ENCODE peak calls at places on chromosomes 2 and 18, in four cellular contexts. D, O, K and R are unnamed samples.

GRCh38 chr2:207133862-207134519 is 31.8 kb downstream of the KLF7 start:
- DNase-seq in D (no peak), O (peak), K (peak), R (peak)

GRCh38 chr18:7467708-7468466 is 99.2 kb upstream of the PTPRM start:
- DNase-seq in D (no peak), O (peak), K (no peak), R (no peak)

GRCh38 chr2:199471443-199472057 is 13.8 kb upstream of the SATB2 start:
- DNase-seq in D (peak), O (peak), K (peak), R (peak)

GRCh38 chr2:236663267-236663666 is 93.6 kb downstream of the ACKR3 start:
- DNase-seq in D (peak), O (no peak), K (no peak), R (peak)

GRCh38 chr2:85772019-85772745 is 18.4 kb downstream of the ATOH8 start:
- DNase-seq in D (peak), O (peak), K (no peak), R (peak)

GRCh38 chr2:19738707-19739106 is 163.1 kb downstream of the TTC32 start:
- DNase-seq in D (no peak), O (peak), K (no peak), R (peak)

GRCh38 chr2:194363878-194364277 is 1293.1 kb upstream of the SLC39A10 start:
- DNase-seq in D (no peak), O (no peak), K (no peak), R (no peak)

GRCh38 chr2:173521450-173522192 is 166.9 kb downstream of the CDCA7 start:
- DNase-seq in D (no peak), O (no peak), K (no peak), R (no peak)

GRCh38 chr2:74740395-74741075 is 86.5 kb downstream of the SEMA4F start:
- DNase-seq in D (peak), O (peak), K (peak), R (no peak)

GRCh38 chr2:144513388-144514100 is 6.4 kb downstream of the ZEB2 start:
- DNase-seq in D (no peak), O (peak), K (no peak), R (peak)

GRCh38 chr2:176188969-176189665 is 649 bp downstream of the HOXD1 start:
- DNase-seq in D (peak), O (no peak), K (no peak), R (peak)

GRCh38 chr18:37381554-37381953 is 184.0 kb downstream of the CELF4 start:
- DNase-seq in D (no peak), O (no peak), K (no peak), R (no peak)

GRCh38 chr2:150204449-150204848 is 283.0 kb downstream of the RND3 start:
- DNase-seq in D (no peak), O (peak), K (no peak), R (no peak)

GRCh38 chr2:240718896-240719490 is 27.3 kb downstream of the AQP12A start:
- DNase-seq in D (no peak), O (no peak), K (no peak), R (no peak)

GRCh38 chr2:146572598-146572997 is 1272.2 kb upstream of the ACVR2A start:
- DNase-seq in D (no peak), O (peak), K (no peak), R (no peak)

GRCh38 chr2:56483081-56483480 is 299.3 kb downstream of the CCDC85A start:
- DNase-seq in D (no peak), O (no peak), K (no peak), R (no peak)

GRCh38 chr2:170739048-170739447 is 23.9 kb downstream of the SP5 start:
- DNase-seq in D (no peak), O (peak), K (no peak), R (no peak)

GRCh38 chr2:80429251-80429650 is 124.7 kb upstream of the LRRTM1 start:
- DNase-seq in D (no peak), O (no peak), K (no peak), R (no peak)

GRCh38 chr18:48875942-48876511 is 74.7 kb downstream of the SMAD7 start:
- DNase-seq in D (peak), O (no peak), K (no peak), R (no peak)

GRCh38 chr2:197943731-197944130 is 139.3 kb downstream of the PLCL1 start:
- DNase-seq in D (no peak), O (no peak), K (no peak), R (no peak)

GRCh38 chr18:11323359-11323819 is 174.0 kb upstream of the PIEZO2 start:
- DNase-seq in D (no peak), O (peak), K (no peak), R (no peak)
- TF ChIP-seq CTCF in D (no peak), O (no peak), K (no peak), R (no peak)

GRCh38 chr2:10305715-10306114 is 3.0 kb downstream of the HPCAL1 start:
- DNase-seq in D (no peak), O (no peak), K (no peak), R (no peak)
- TF ChIP-seq CTCF in D (no peak), O (no peak), K (no peak), R (no peak)

GRCh38 chr2:109185801-109186570 is 57.0 kb downstream of the SH3RF3 start:
- DNase-seq in D (no peak), O (peak), K (no peak), R (no peak)
- TF ChIP-seq CTCF in D (no peak), O (peak), K (no peak), R (no peak)

GRCh38 chr2:24337958-24338357 is 22.4 kb downstream of the ITSN2 start:
- DNase-seq in D (no peak), O (no peak), K (no peak), R (no peak)
- TF ChIP-seq CTCF in D (no peak), O (no peak), K (no peak), R (no peak)

GRCh38 chr18:58266291-58266690 is 222.3 kb downstream of the NEDD4L start:
- DNase-seq in D (no peak), O (peak), K (no peak), R (no peak)

GRCh38 chr18:58269931-58270330 is 225.9 kb downstream of the NEDD4L start:
- DNase-seq in D (no peak), O (no peak), K (no peak), R (no peak)

GRCh38 chr18:58268849-58269248 is 224.8 kb downstream of the NEDD4L start:
- DNase-seq in D (no peak), O (peak), K (no peak), R (no peak)

GRCh38 chr18:58264846-58265245 is 220.8 kb downstream of the NEDD4L start:
- DNase-seq in D (no peak), O (no peak), K (no peak), R (no peak)

GRCh38 chr18:58267493-58267892 is 223.5 kb downstream of the NEDD4L start:
- DNase-seq in D (no peak), O (peak), K (no peak), R (no peak)
- TF ChIP-seq CTCF in D (no peak), O (no peak), K (no peak), R (no peak)

GRCh38 chr2:7722212-7722910 is 805.1 kb downstream of the RNF144A start:
- DNase-seq in D (no peak), O (no peak), K (no peak), R (no peak)

GRCh38 chr2:7726989-7727388 is 809.8 kb downstream of the RNF144A start:
- DNase-seq in D (no peak), O (no peak), K (no peak), R (no peak)

GRCh38 chr2:7725850-7726242 is 808.6 kb downstream of the RNF144A start:
- DNase-seq in D (no peak), O (no peak), K (no peak), R (no peak)

GRCh38 chr2:7724336-7724735 is 807.1 kb downstream of the RNF144A start:
- DNase-seq in D (no peak), O (no peak), K (no peak), R (no peak)

DNA sequence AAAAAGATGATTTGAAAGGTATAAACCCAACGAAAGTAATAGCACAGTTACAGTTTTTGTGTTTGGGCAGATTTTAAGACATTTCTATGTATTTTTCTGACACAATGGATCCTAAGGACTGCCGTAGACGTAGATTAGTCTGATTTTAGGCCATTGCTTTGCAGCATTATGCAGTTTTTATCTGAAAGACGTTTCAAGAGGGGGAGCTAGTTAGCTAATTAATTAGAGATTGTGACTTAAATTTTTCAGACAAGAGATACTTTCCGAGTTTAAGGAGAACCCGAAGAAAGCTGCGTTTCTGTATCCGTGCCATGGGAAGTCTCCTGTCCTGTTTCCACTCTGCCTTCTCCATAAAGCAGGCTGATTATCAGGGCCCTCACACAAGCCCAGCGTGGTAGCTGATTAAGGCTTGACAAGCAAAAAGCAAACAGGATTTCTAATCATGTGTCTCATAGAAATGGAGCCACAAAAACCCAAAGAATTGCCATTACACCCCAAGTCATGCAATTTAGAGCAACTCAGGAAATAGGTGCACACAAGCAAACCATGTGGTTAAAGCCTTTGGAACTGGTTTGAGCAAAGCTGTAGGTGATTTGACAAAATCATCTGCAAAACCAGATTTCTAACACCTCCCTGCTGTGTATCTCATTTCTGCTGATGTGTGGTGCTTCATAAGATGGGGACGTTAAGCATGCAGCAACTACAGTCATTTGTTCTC is 808.1 kb downstream of the RNF144A start:
- DNase-seq in D (no peak), O (peak), K (no peak), R (no peak)
- TF ChIP-seq CTCF in D (no peak), O (no peak), K (no peak), R (no peak)

GRCh38 chr18:41767960-41768359 is 187.1 kb upstream of the PIK3C3 start:
- DNase-seq in D (no peak), O (peak), K (no peak), R (no peak)
- TF ChIP-seq CTCF in D (no peak), O (peak), K (no peak), R (no peak)